ENCODE peak calls at places on chromosomes 13 and 19, in eight cellular contexts. P is activated T-helper 2 cell treated with anti-CD3 and anti-CD28 coated beads, Interferon-gamma antibody, Interleukin-2, Interleukin-4, amounts not matched to agents 10 μg/mL and 5 μg/mL and 100 μg/mL, durations not matched to agents 14 hours and 24 hours and 36 hours; S is OCI-LY7; Z is GDM1; W is dorsolateral prefrontal cortex; B is sciatic nerve; E is A549; Y is heart left ventricle. K is an unnamed sample.

GRCh38 chr19:1168877-1169791 is 4.9 kb downstream of the SBNO2 start:
- DNase-seq in P (no peak), S (no peak), Z (no peak), W (no peak), B (peak), E (no peak), Y (no peak), K (no peak)

GRCh38 chr19:21197589-21198295 is 55.9 kb downstream of the ZNF431 start:
- DNase-seq in P (no peak), S (no peak), Z (no peak), W (no peak), B (no peak), E (no peak), Y (no peak), K (no peak)

GRCh38 chr13:65378943-65379519 is 1851.1 kb downstream of the PCDH9 start:
- DNase-seq in P (no peak), S (peak), Z (no peak), W (no peak), B (no peak), E (no peak), Y (no peak), K (no peak)

GRCh38 chr19:28456264-28456663 is 756.7 kb downstream of the UQCRFS1 start:
- DNase-seq in P (no peak), S (no peak), Z (no peak), W (no peak), B (no peak), E (no peak), Y (no peak), K (no peak)

GRCh38 chr19:50255115-50255514 is 51.7 kb downstream of the MYH14 start:
- DNase-seq in P (no peak), S (peak), Z (no peak), W (no peak), B (no peak), E (no peak), Y (no peak), K (no peak)

GRCh38 chr13:106291006-106291405 is 244.5 kb downstream of the EFNB2 start:
- DNase-seq in P (no peak), S (no peak), Z (no peak), W (no peak), B (no peak), E (no peak), Y (no peak), K (no peak)

GRCh38 chr13:81012031-81012430 is 671.1 kb upstream of the SPRY2 start:
- DNase-seq in P (no peak), S (no peak), Z (no peak), W (no peak), B (no peak), E (no peak), Y (no peak), K (no peak)

GRCh38 chr19:17488593-17489391 is 18.5 kb downstream of the SLC27A1 start:
- DNase-seq in P (peak), S (peak), Z (peak), W (no peak), B (no peak), E (no peak), Y (peak), K (no peak)

GRCh38 chr19:55679343-55680257 is 4.6 kb downstream of the EPN1 start:
- DNase-seq in P (no peak), S (no peak), Z (no peak), W (no peak), B (no peak), E (no peak), Y (no peak), K (no peak)

GRCh38 chr19:35509018-35509652 is 4.3 kb downstream of the DMKN start:
- DNase-seq in P (no peak), S (no peak), Z (no peak), W (no peak), B (no peak), E (no peak), Y (no peak), K (no peak)

GRCh38 chr19:14410054-14410774 is 8.9 kb downstream of the DDX39A start:
- DNase-seq in P (no peak), S (no peak), Z (no peak), W (no peak), B (no peak), E (no peak), Y (no peak), K (no peak)

K was measured in occipital lobe.